ENCODE peak calls at places on chromosomes 12 and 14, in four cellular contexts. N, E, X and F are unnamed samples.

GRCh38 chr14:79638647-79639266 is 572.5 kb downstream of the DIO2 start:
- DNase-seq in N (no peak), E (no peak), X (no peak), F (no peak)

GRCh38 chr12:51836012-51836832 is 12.3 kb downstream of the FIGNL2 start:
- DNase-seq in N (no peak), E (no peak), X (no peak), F (no peak)

GRCh38 chr12:62767506-62767905 is 167.4 kb downstream of the PPM1H start:
- DNase-seq in N (no peak), E (no peak), X (no peak), F (no peak)

GRCh38 chr12:52521175-52521574 is 981 bp upstream of the KRT5 start:
- DNase-seq in N (no peak), E (no peak), X (peak), F (no peak)

GRCh38 chr12:76026643-76027063 is 4.9 kb downstream of the PHLDA1 start:
- DNase-seq in N (no peak), E (no peak), X (no peak), F (no peak)

GRCh38 chr12:123945441-123946151 is 27.0 kb downstream of the CCDC92 start:
- DNase-seq in N (no peak), E (no peak), X (no peak), F (no peak)

GRCh38 chr12:22990501-22990900 is 365.5 kb downstream of the ETNK1 start:
- DNase-seq in N (no peak), E (no peak), X (no peak), F (no peak)

GRCh38 chr14:55438066-55438683 is 2.2 kb downstream of the TBPL2 start:
- DNase-seq in N (no peak), E (no peak), X (no peak), F (no peak)